ENCODE peak calls at places on chromosomes 2 and 18, in seven cellular contexts. I, E, X, G, J, H and W are unnamed samples.

GRCh38 chr2:231935207-231935524 is 9.0 kb upstream of the NPPC start:
- DNase-seq in I (no peak), H (no peak), J (no peak), G (peak), E (no peak), X (no peak), W (no peak)

GRCh38 chr2:144201868-144202468 is 318.0 kb downstream of the ZEB2 start:
- DNase-seq in X (no peak), E (no peak), I (no peak), G (peak), H (peak), J (no peak), W (no peak)

GRCh38 chr2:65751422-65751821 is 319.0 kb upstream of the SPRED2 start:
- DNase-seq in G (no peak), E (peak), H (no peak), J (no peak), X (no peak), I (no peak), W (peak)

GRCh38 chr2:990970-991369 is 40.3 kb downstream of the SNTG2 start:
- DNase-seq in I (no peak), E (no peak), G (no peak), H (no peak), X (no peak), J (no peak), W (no peak)

GRCh38 chr2:70607121-70607551 is 53.5 kb upstream of the TGFA start:
- DNase-seq in G (no peak), I (no peak), H (no peak), X (no peak), E (no peak), J (no peak), W (no peak)

GRCh38 chr2:237196866-237197618 is 111.4 kb downstream of the COPS8 start:
- DNase-seq in J (no peak), X (no peak), H (peak), G (peak), E (no peak), I (no peak), W (peak)

GRCh38 chr2:100988630-100989417 is 13.3 kb upstream of the RPL31 start:
- DNase-seq in G (peak), E (no peak), X (no peak), H (peak), J (no peak), I (no peak), W (peak)

GRCh38 chr2:128630974-128631697 is 312.5 kb upstream of the HS6ST1 start:
- DNase-seq in G (no peak), E (no peak), J (no peak), H (no peak), I (no peak), X (peak), W (no peak)

GRCh38 chr2:128603411-128603924 is 284.8 kb upstream of the HS6ST1 start:
- DNase-seq in X (peak), H (no peak), I (no peak), J (no peak), E (no peak), G (no peak), W (no peak)

GRCh38 chr2:105545731-105546622 is 147.1 kb upstream of the FHL2 start:
- DNase-seq in J (peak), I (peak), G (peak), H (peak), E (peak), X (peak), W (peak)

GRCh38 chr2:9763356-9764152 is 79.7 kb upstream of the TAF1B start:
- DNase-seq in H (no peak), I (no peak), E (no peak), X (no peak), J (no peak), G (peak), W (no peak)

GRCh38 chr2:236101311-236101950 is 66.8 kb downstream of the GBX2 start:
- DNase-seq in J (no peak), G (no peak), X (peak), H (no peak), E (peak), I (no peak), W (no peak)

GRCh38 chr2:218031771-218032257 is 29.0 kb upstream of the TNS1 start:
- DNase-seq in X (no peak), H (no peak), I (no peak), E (no peak), J (no peak), G (no peak), W (no peak)

GRCh38 chr18:46343940-46344372 is 239.8 kb downstream of the HAUS1 start:
- DNase-seq in G (no peak), H (no peak), J (no peak), E (peak), I (no peak), X (peak), W (no peak)

GRCh38 chr18:43049021-43049420 is 66.5 kb downstream of the RIT2 start:
- DNase-seq in E (no peak), X (no peak), H (peak), J (no peak), I (no peak), G (peak), W (no peak)

GRCh38 chr18:51617167-51617566 is 419.7 kb upstream of the MEX3C start:
- DNase-seq in X (no peak), I (no peak), G (no peak), J (no peak), E (no peak), H (no peak), W (peak)

GRCh38 chr2:151976945-151977353 is 121.9 kb downstream of the CACNB4 start:
- DNase-seq in H (no peak), X (no peak), I (no peak), G (no peak), E (no peak), J (no peak), W (peak)

GRCh38 chr2:168997113-168997512 is 34.0 kb downstream of the ABCB11 start:
- DNase-seq in E (no peak), J (no peak), H (no peak), G (no peak), X (no peak), I (no peak), W (peak)

DNA sequence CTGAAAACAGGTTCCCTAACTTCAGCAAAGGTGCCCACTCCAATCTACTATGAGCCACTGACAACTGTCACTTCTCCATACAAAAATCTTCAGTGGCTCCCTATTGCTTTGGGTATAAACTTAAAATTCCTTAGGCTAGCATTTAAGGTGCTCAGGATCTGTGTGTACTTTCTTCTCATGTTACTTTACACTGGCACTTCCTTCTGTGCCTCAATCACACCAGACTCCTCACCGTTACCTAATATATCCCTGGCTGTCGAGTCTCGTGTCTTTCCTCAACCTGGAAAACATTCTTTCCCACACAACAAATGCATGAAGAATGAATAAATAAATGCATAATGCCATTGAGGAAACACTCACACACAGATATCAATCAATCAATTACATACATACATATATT is 101.1 kb downstream of the TCF4 start:
- DNase-seq in J (no peak), H (no peak), G (no peak), X (no peak), E (no peak), I (no peak), W (no peak)
- H2AK5ac ChIP-seq in J (no peak), H (no peak), G (peak), X (no peak), E (no peak), I (no peak), W (no peak)

GRCh38 chr2:238235856-238236255 is 4.0 kb downstream of the HES6 start:
- DNase-seq in J (no peak), E (no peak), H (no peak), I (no peak), X (no peak), G (no peak), W (no peak)
- H2AK5ac ChIP-seq in J (no peak), E (no peak), H (no peak), I (no peak), X (no peak), G (peak), W (no peak)

DNA sequence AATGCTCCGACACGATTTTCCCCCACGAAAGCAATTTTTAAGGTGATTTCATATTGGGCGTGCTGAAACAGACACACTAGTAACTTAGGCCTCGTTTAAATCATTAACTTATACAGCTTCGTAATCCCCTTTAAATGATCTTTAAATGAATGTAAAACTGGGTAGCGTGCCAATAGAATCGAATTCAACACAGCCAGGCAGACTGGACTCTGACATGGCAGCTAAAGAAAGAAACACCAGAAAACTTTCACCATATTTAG is 2.4 kb upstream of the ID2 start:
- DNase-seq in J (no peak), E (no peak), X (no peak), I (no peak), H (no peak), G (no peak), W (no peak)
- H2AK5ac ChIP-seq in J (peak), E (no peak), X (no peak), I (peak), H (no peak), G (peak), W (peak)

DNA sequence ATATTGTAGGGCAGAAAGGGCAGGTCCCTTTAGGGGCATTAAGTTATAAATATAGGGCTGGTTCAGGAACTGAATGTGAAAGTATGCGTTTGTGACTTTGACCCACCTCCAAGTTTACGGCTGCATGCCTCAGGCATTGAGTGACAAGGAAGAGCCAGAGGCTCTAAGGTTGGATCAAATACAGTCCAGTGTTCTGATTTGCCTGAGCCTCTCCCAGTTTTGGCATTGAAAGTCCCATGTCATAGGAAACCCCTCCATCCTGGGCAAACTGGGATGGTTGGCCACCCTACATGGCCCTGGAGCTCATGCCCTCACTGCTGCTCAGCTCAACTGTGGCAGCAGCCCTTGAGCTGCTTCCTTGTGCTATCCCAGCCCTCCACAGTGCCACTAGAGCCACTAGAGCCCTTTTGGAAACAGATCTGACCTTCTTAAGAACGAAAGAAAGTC is 29.9 kb downstream of the HK2 start:
- DNase-seq in G (no peak), I (no peak), H (no peak), J (no peak), X (no peak), E (no peak), W (no peak)
- H2AK5ac ChIP-seq in G (no peak), I (no peak), H (no peak), J (no peak), X (no peak), E (no peak), W (no peak)

GRCh38 chr2:204191574-204191973 is 255.0 kb downstream of the ICOS start:
- DNase-seq in G (no peak), E (no peak), X (no peak), J (no peak), H (no peak), I (no peak), W (no peak)
- H2AK5ac ChIP-seq in G (no peak), E (no peak), X (no peak), J (no peak), H (no peak), I (no peak), W (no peak)

GRCh38 chr18:62484941-62485340 is 37.9 kb upstream of the ZCCHC2 start:
- DNase-seq in I (no peak), H (no peak), G (no peak), E (no peak), J (no peak), X (no peak), W (no peak)
- H2AK5ac ChIP-seq in I (no peak), H (no peak), G (no peak), E (no peak), J (no peak), X (no peak), W (no peak)

GRCh38 chr2:229691631-229692030 is 22.7 kb downstream of the DNER start:
- DNase-seq in H (no peak), J (no peak), I (no peak), G (no peak), E (no peak), X (no peak), W (no peak)

GRCh38 chr2:229688141-229688540 is 26.2 kb downstream of the DNER start:
- DNase-seq in I (no peak), J (no peak), X (no peak), E (no peak), H (no peak), G (no peak), W (no peak)

GRCh38 chr2:229689307-229689839 is 25.0 kb downstream of the DNER start:
- DNase-seq in H (no peak), X (no peak), J (no peak), E (no peak), I (no peak), G (no peak), W (no peak)

DNA sequence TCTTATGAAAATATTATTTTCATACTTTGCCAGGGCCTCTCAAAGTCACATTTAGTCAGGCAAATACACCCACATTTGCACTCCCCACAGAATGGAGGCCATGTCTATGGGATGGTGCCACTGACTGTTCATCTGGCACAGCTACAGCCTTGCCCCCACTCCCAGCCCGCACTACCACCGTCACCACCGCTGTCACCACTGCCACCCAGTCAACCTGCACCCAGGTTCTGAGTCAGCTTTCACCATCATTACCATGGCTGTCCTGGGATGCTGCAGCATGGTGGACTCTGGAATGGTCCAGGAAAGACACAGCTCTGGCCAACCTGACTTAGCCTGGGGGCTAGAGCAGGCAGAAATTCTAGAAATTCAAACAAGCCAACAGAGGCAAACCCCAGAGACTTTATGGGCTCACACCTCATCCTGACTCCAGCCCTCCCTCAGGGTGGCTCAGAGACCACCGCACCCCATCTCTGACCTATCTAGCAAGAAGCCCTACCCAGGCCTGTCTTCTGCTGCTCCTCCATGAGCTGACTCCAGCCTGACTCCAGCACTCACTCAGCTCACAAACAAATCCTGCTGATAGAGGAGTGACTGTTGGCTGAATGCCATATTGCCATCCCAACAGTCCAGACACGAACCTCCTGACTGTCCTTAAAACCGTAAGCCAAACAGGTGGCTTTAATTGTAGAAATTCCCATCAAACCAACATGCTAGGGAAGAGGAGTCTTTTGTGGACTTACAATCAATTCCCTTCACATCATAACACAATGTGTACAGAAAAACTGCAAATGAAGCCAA is 28.0 kb downstream of the DNER start:
- DNase-seq in E (no peak), I (no peak), X (no peak), G (no peak), H (no peak), J (no peak), W (no peak)
- H2AK5ac ChIP-seq in E (no peak), I (no peak), X (no peak), G (no peak), H (no peak), J (no peak), W (no peak)

GRCh38 chr2:138742446-138743057 is 37.6 kb downstream of the NXPH2 start:
- DNase-seq in G (no peak), X (no peak), E (no peak), I (no peak), H (no peak), J (no peak), W (no peak)

GRCh38 chr2:138744709-138745108 is 35.5 kb downstream of the NXPH2 start:
- DNase-seq in I (no peak), E (no peak), G (no peak), X (no peak), J (no peak), H (no peak), W (no peak)
- H2AK5ac ChIP-seq in I (no peak), E (no peak), G (no peak), X (no peak), J (no peak), H (no peak), W (no peak)

DNA sequence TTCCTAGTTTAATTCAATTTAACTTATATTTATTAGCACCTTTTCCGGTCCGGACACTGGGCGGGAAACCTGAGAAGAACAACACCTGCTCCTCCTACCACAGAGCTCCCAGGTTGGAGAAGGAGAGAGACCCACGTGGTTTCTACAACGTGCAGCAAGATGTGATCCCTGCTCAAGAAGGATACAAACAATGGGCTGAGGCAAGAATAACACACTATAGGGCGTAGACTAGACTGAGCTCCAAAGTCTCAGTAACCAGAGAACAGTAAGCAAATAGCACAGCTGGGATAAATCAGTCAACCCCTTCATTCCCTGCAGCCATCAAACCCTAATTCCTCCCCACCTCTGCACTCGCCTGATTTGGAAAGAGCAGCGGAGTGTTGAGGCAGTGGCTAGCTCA is 2.5 kb downstream of the LRRC30 start:
- DNase-seq in J (no peak), E (no peak), I (no peak), H (no peak), X (no peak), G (no peak), W (no peak)
- H2AK5ac ChIP-seq in J (no peak), E (no peak), I (no peak), H (no peak), X (no peak), G (no peak), W (no peak)

GRCh38 chr2:54430649-54431048 is 25.5 kb upstream of the SPTBN1 start:
- DNase-seq in X (no peak), H (no peak), I (no peak), E (no peak), J (no peak), G (no peak), W (no peak)

GRCh38 chr2:54428401-54428800 is 27.7 kb upstream of the SPTBN1 start:
- DNase-seq in X (no peak), J (no peak), H (no peak), I (no peak), G (no peak), E (no peak), W (no peak)

GRCh38 chr2:54429811-54430600 is 26.1 kb upstream of the SPTBN1 start:
- DNase-seq in I (no peak), H (no peak), J (no peak), G (no peak), X (no peak), E (peak), W (no peak)

GRCh38 chr2:54432181-54433020 is 23.7 kb upstream of the SPTBN1 start:
- DNase-seq in E (no peak), I (no peak), G (no peak), J (no peak), H (no peak), X (no peak), W (no peak)

DNA sequence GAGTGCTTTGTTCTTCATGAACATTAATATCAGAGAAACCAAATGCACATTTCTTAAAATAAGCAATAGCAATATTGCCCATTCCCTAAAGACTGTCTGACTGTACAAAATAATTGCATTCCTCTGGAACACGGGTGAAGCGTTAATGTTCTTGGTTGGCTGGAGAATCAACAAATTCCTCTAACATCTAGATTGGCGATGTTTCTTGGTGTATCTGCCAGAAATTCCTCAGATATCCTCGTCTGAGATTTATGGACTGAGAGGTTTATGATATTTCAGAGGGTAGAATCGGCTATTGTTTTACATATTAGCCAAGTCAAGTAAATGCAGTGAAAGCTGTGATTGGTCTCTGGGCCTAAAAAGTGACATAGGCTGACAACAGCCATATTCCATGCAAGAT is 27.1 kb upstream of the SPTBN1 start:
- DNase-seq in E (no peak), I (no peak), H (no peak), X (no peak), G (no peak), J (no peak), W (no peak)
- H2AK5ac ChIP-seq in E (no peak), I (no peak), H (no peak), X (no peak), G (no peak), J (no peak), W (no peak)